ENCODE peak calls at places on chromosomes 4 and X, in ten cellular contexts. D, T, O, S, N, H, I, Y, V and R are unnamed samples.

GRCh38 chrX:112851161-112851779 is 10.6 kb upstream of the AMOT start:
- DNase-seq in D (no peak), T (no peak), O (no peak), S (no peak), N (no peak), H (peak; percentile 25), I (no peak), Y (no peak), V (peak; percentile 95), R (no peak)

GRCh38 chrX:132367984-132368383 is 120.9 kb downstream of the MBNL3 start:
- DNase-seq in D (no peak), T (no peak), O (no peak), S (no peak), N (no peak), H (no peak), I (no peak), Y (no peak), V (peak; percentile 2), R (no peak)

GRCh38 chrX:71542411-71542810 is 9.5 kb downstream of the OGT start:
- DNase-seq in D (peak; percentile 74), T (peak; percentile 54), O (peak; percentile 77), S (no peak), N (no peak), H (no peak), I (no peak), Y (no peak), V (no peak), R (no peak)

GRCh38 chr4:147839200-147839599 is 107.3 kb downstream of the ARHGAP10 start:
- DNase-seq in D (no peak), T (no peak), O (no peak), S (no peak), N (no peak), H (no peak), I (no peak), Y (no peak), V (no peak), R (no peak)

GRCh38 chr4:125735107-125735506 is 420.4 kb downstream of the FAT4 start:
- DNase-seq in D (peak; percentile 96), T (no peak), O (peak; percentile 86), S (no peak), N (no peak), H (no peak), I (no peak), Y (no peak), V (peak; percentile 97), R (no peak)

GRCh38 chrX:154540897-154541535 is 5.6 kb downstream of the G6PD start:
- DNase-seq in D (no peak), T (no peak), O (no peak), S (no peak), N (no peak), H (no peak), I (no peak), Y (no peak), V (no peak), R (no peak)

GRCh38 chr4:181976743-181977142 is 266.5 kb upstream of the TENM3 start:
- DNase-seq in D (no peak), T (no peak), O (no peak), S (no peak), N (no peak), H (no peak), I (no peak), Y (no peak), V (no peak), R (no peak)

GRCh38 chr4:54231419-54232150 is 2.5 kb downstream of the PDGFRA start:
- DNase-seq in D (peak; percentile 74), T (no peak), O (peak; percentile 66), S (no peak), N (no peak), H (no peak), I (no peak), Y (no peak), V (peak; percentile 61), R (no peak)

GRCh38 chrX:123835661-123836371 is 24.0 kb upstream of the XIAP start:
- DNase-seq in D (peak; percentile 48), T (peak; percentile 66), O (peak; percentile 70), S (no peak), N (no peak), H (no peak), I (no peak), Y (no peak), V (no peak), R (no peak)

GRCh38 chrX:29145316-29145715 is 558.1 kb downstream of the IL1RAPL1 start:
- DNase-seq in D (no peak), T (no peak), O (peak; percentile 61), S (no peak), N (no peak), H (no peak), I (no peak), Y (no peak), V (no peak), R (no peak)

GRCh38 chr4:85823295-85823694 is 348.3 kb downstream of the ARHGAP24 start:
- DNase-seq in D (no peak), T (no peak), O (peak; percentile 62), S (no peak), N (no peak), H (no peak), I (no peak), Y (peak; percentile 13), V (peak; percentile 66), R (no peak)

GRCh38 chr4:69760455-69760854 is at the start of gene SULT1B1:
- DNase-seq in D (peak; percentile 77), T (peak; percentile 84), O (peak; percentile 43), S (no peak), N (peak; percentile 14), H (no peak), I (no peak), Y (peak; percentile 13), V (no peak), R (no peak)

GRCh38 chr4:150799207-150799606 is 215.9 kb downstream of the LRBA start:
- DNase-seq in D (no peak), T (no peak), O (no peak), S (no peak), N (no peak), H (no peak), I (no peak), Y (no peak), V (peak; percentile 44), R (no peak)

GRCh38 chrX:53435997-53436396 is 1.8 kb upstream of the HSD17B10 start:
- DNase-seq in D (peak; percentile 76), T (peak; percentile 56), O (peak; percentile 67), S (peak; percentile 52), N (peak; percentile 47), H (peak; percentile 71), I (peak; percentile 6), Y (no peak), V (peak; percentile 70), R (peak; percentile 58)

GRCh38 chr4:7590205-7590604 is 155.5 kb upstream of the PSAPL1 start:
- DNase-seq in D (no peak), T (no peak), O (no peak), S (no peak), N (no peak), H (no peak), I (no peak), Y (no peak), V (no peak), R (no peak)

GRCh38 chrX:78831523-78831922 is 84.0 kb downstream of the LPAR4 start:
- DNase-seq in D (no peak), T (no peak), O (no peak), S (no peak), N (no peak), H (no peak), I (no peak), Y (no peak), V (no peak), R (no peak)

GRCh38 chr4:73617256-73617655 is 3.0 kb downstream of the RASSF6 start:
- DNase-seq in D (no peak), T (no peak), O (no peak), S (no peak), N (no peak), H (peak; percentile 6), I (no peak), Y (no peak), V (no peak), R (no peak)